ENCODE peak calls at places on chromosomes 7 and 10, in five cellular contexts. Z, B, L, E and Y are unnamed samples. For H3K9me3, the result is how much of the 10 kb centered on the place peaks cover.

GRCh38 chr7:35250452-35250851 is 3.4 kb downstream of the TBX20 start:
- DNase-seq in Z (no peak), E (no peak), B (no peak), L (no peak), Y (no peak)

GRCh38 chr10:121469797-121470606 is 128.2 kb downstream of the FGFR2 start:
- DNase-seq in B (no peak), L (no peak), Z (no peak), E (no peak), Y (no peak)

GRCh38 chr10:100009283-100009792 is 409 bp downstream of the DNMBP start:
- DNase-seq in L (peak), E (peak), B (no peak), Z (no peak), Y (no peak)

GRCh38 chr7:153902857-153903256 is 149.3 kb upstream of the DPP6 start:
- DNase-seq in L (no peak), E (no peak), Z (no peak), B (no peak), Y (no peak)

GRCh38 chr10:100939763-100940344 is 27.1 kb downstream of the SLF2 start:
- DNase-seq in L (no peak), Z (no peak), E (no peak), B (no peak), Y (no peak)

GRCh38 chr10:34654211-34654610 is 160.9 kb downstream of the PARD3 start:
- DNase-seq in B (no peak), L (no peak), Z (no peak), E (no peak), Y (no peak)

GRCh38 chr10:60646966-60647796 is 131.1 kb upstream of the CDK1 start:
- DNase-seq in B (peak), E (peak), L (peak), Z (no peak), Y (no peak)

GRCh38 chr7:26555971-26556830 is 264.5 kb downstream of the SNX10 start:
- DNase-seq in L (no peak), E (no peak), B (no peak), Z (no peak), Y (no peak)

GRCh38 chr7:94049615-94050014 is 45.5 kb upstream of the BET1 start:
- DNase-seq in Z (no peak), E (no peak), L (no peak), B (peak), Y (no peak)

GRCh38 chr10:8444630-8445029 is 390.1 kb downstream of the GATA3 start:
- DNase-seq in E (peak), Z (no peak), L (no peak), B (no peak), Y (no peak)

GRCh38 chr10:73889014-73889413 is 14.7 kb upstream of the CAMK2G start:
- DNase-seq in Z (peak), B (no peak), L (peak), E (peak), Y (no peak)

GRCh38 chr7:57412168-57412567 is 37.8 kb upstream of the ZNF716 start:
- DNase-seq in Z (no peak), B (no peak), E (no peak), L (no peak), Y (no peak)

GRCh38 chr7:57414852-57415251 is 35.1 kb upstream of the ZNF716 start:
- DNase-seq in L (no peak), Z (no peak), E (no peak), B (no peak), Y (no peak)

GRCh38 chr7:57414415-57414814 is 35.6 kb upstream of the ZNF716 start:
- DNase-seq in B (no peak), E (no peak), Z (no peak), L (no peak), Y (no peak)

GRCh38 chr7:57413529-57414398 is 36.2 kb upstream of the ZNF716 start:
- DNase-seq in E (no peak), Z (no peak), B (no peak), L (no peak), Y (no peak)

DNA sequence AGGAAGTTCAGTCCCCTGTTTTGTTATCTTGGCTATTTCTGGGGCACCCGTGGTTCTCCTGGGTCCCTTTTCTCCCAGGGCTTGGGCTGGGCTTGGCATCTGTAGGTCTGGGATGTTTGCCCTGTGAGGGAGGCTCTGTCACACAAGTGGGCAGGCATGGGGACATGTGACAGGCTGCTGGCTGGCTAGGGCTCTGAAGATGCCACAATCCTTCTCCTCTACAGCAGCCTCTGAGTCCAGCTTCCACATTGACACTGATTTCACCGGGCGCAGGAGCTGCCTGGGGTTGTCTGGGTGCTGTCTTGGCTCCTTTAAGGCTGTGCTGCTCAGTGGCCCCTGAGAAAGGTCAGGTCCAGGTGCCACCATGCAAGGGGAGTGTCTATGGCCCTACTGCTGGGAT is 37.4 kb upstream of the ZNF716 start:
- DNase-seq in L (no peak), B (no peak), E (no peak), Z (no peak), Y (no peak)
- H3K9me3 ChIP-seq in L (under half), B (under half), E (under half), Z (under half), Y (under half)

DNA sequence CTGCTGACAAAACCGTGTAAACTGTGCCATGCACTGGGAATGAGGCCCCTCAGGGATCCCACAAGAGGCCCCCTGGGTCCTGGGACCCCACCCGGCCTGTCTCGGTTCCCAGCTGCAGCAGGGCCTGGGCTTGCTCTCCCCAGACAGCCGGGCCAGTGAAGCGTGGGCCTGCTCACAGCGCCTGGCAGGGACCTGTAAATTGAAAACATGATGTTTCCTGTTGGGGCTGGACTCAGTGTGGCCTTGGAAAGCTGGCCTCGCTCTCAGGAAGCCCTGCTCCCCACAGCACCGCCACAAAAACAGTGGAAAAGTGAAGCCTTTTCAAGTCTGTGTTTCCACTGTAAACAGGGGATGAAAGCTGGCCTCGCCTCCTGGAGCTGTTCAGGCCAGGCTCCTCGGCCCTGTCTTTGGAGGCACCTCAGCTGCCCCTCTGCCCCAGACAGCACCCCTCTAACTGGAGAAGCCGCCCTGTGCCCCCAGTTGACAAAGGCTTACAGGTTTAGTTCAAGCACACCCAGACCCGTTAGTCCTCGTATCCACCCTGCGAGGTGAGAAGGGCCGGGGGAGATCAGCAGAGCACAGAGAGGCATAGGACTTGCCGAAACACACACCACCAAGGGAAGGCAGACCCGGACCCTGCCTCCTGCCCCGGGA is 108.3 kb downstream of the ZMIZ1 start:
- DNase-seq in L (no peak), B (peak), E (no peak), Z (no peak), Y (no peak)
- TF ChIP-seq CTCF in L (no peak), B (no peak), E (no peak), Z (no peak), Y (no peak)

DNA sequence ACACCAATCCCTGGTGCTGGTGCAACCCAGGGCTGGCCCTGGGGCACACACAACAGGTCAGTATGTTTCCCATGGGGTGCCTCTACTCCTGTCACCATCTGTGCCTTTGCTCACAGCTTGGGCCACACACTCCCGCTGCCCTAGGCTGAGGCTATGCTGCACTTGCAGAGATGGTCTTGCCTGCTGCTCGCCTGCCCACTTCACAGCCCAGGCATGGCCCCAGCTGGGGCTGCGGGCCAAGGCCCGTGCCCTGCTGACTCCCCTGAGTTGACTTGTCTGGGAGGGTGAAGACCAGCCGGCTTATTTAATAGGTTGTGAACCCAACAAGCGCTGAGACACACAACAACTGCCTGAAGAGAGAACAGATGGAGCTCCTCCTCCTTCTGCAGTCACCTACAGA is 184.1 kb downstream of the ZNF33B start:
- DNase-seq in L (no peak), Z (no peak), E (no peak), B (no peak), Y (no peak)
- H3K9me3 ChIP-seq in L (under half), Z (under half), E (under half), B (under half), Y (under half)

GRCh38 chr7:117375380-117375779 is 51.9 kb downstream of the ASZ1 start:
- DNase-seq in Z (no peak), E (no peak), B (no peak), L (peak), Y (no peak)
- TF ChIP-seq CTCF in Z (no peak), E (peak), B (no peak), L (peak), Y (no peak)